ENCODE peak calls at places on chromosomes 6 and 20, in five cellular contexts. U, M, C, W and O are unnamed samples.

GRCh38 chr6:165889636-165890403 is 226.8 kb upstream of the PDE10A start:
- DNase-seq in U (no peak), M (peak), C (no peak), W (no peak), O (peak)

GRCh38 chr6:72620866-72621242 is 1.0 kb upstream of the KCNQ5 start:
- DNase-seq in U (no peak), M (no peak), C (no peak), W (no peak), O (no peak)

GRCh38 chr20:19017104-19017690 is 195.2 kb upstream of the SLC24A3 start:
- DNase-seq in U (no peak), M (no peak), C (no peak), W (no peak), O (no peak)

GRCh38 chr20:33927703-33928102 is 66.0 kb upstream of the RALY start:
- DNase-seq in U (no peak), M (no peak), C (no peak), W (no peak), O (no peak)

GRCh38 chr6:53811082-53811481 is 16.3 kb downstream of the LRRC1 start:
- DNase-seq in U (peak), M (peak), C (no peak), W (peak), O (peak)

GRCh38 chr6:31727034-31727716 is 1.9 kb downstream of the DDAH2 start:
- DNase-seq in U (no peak), M (no peak), C (no peak), W (no peak), O (no peak)

GRCh38 chr20:10893331-10893730 is 219.5 kb upstream of the JAG1 start:
- DNase-seq in U (no peak), M (no peak), C (no peak), W (no peak), O (no peak)

GRCh38 chr6:30828027-30828962 is 56.0 kb upstream of the DDR1 start:
- DNase-seq in U (peak), M (peak), C (peak), W (peak), O (peak)

GRCh38 chr20:25000268-25000801 is 7.8 kb upstream of the APMAP start:
- DNase-seq in U (peak), M (peak), C (no peak), W (no peak), O (peak)

GRCh38 chr6:75759207-75759606 is 10.2 kb downstream of the MYO6 start:
- DNase-seq in U (no peak), M (no peak), C (no peak), W (peak), O (no peak)

GRCh38 chr20:37316116-37316774 is 26.8 kb downstream of the MANBAL start:
- DNase-seq in U (no peak), M (no peak), C (no peak), W (peak), O (no peak)

GRCh38 chr6:150008588-150008987 is 16.7 kb downstream of the RAET1L start:
- DNase-seq in U (no peak), M (peak), C (no peak), W (no peak), O (peak)

GRCh38 chr6:165848099-165848461 is 185.0 kb upstream of the PDE10A start:
- DNase-seq in U (no peak), M (no peak), C (no peak), W (no peak), O (no peak)

GRCh38 chr6:48765352-48765961 is 654.5 kb upstream of the PTCHD4 start:
- DNase-seq in U (peak), M (peak), C (no peak), W (peak), O (peak)

GRCh38 chr20:51195419-51195901 is 172.6 kb upstream of the KCNG1 start:
- DNase-seq in U (no peak), M (peak), C (no peak), W (no peak), O (peak)

GRCh38 chr20:62581806-62582205 is 60.5 kb upstream of the SLCO4A1 start:
- DNase-seq in U (no peak), M (no peak), C (no peak), W (no peak), O (no peak)

GRCh38 chr6:150368762-150369161 is at the start of gene IYD:
- DNase-seq in U (peak), M (no peak), C (no peak), W (no peak), O (no peak)

GRCh38 chr6:119350202-119351004 is 842 bp upstream of the MAN1A1 start:
- DNase-seq in U (peak), M (peak), C (peak), W (peak), O (peak)

GRCh38 chr6:29720863-29721262 is 2.4 kb upstream of the HLA-F start:
- DNase-seq in U (no peak), M (peak), C (no peak), W (peak), O (no peak)

GRCh38 chr6:134379086-134379485 is 61.2 kb upstream of the SGK1 start:
- DNase-seq in U (peak), M (peak), C (peak), W (peak), O (no peak)

GRCh38 chr20:58179432-58180099 is 48.9 kb downstream of the ANKRD60 start:
- DNase-seq in U (peak), M (peak), C (peak), W (peak), O (peak)

GRCh38 chr20:9520096-9520495 is 5.7 kb downstream of the LAMP5 start:
- DNase-seq in U (no peak), M (no peak), C (no peak), W (no peak), O (no peak)

GRCh38 chr6:36834576-36835293 is 4.5 kb downstream of the CPNE5 start:
- DNase-seq in U (no peak), M (no peak), C (no peak), W (no peak), O (no peak)

GRCh38 chr6:34671801-34672656 is 24.5 kb downstream of the ILRUN start:
- DNase-seq in U (peak), M (peak), C (peak), W (peak), O (peak)

GRCh38 chr6:18308070-18308735 is 43.9 kb upstream of the DEK start:
- DNase-seq in U (no peak), M (no peak), C (no peak), W (no peak), O (no peak)

GRCh38 chr6:19356692-19357091 is 480.5 kb upstream of the ID4 start:
- DNase-seq in U (no peak), M (no peak), C (no peak), W (no peak), O (no peak)

GRCh38 chr6:119278625-119279024 is 70.9 kb downstream of the MAN1A1 start:
- DNase-seq in U (no peak), M (no peak), C (no peak), W (no peak), O (no peak)

GRCh38 chr6:41097467-41098090 is 24.8 kb downstream of the NFYA start:
- DNase-seq in U (no peak), M (no peak), C (no peak), W (no peak), O (peak)